ENCODE peak calls at places on chromosome 10, in nine cellular contexts. E is CD4-positive, alpha-beta memory T cell; B is thoracic aorta; H is heart left ventricle; O is fibroblast of lung; R is brain microvascular endothelial cell; U is suprapubic skin; F is dorsolateral prefrontal cortex; Y is A549. Q is an unnamed sample.

GRCh38 chr10:86821600-86821999 is 65.2 kb downstream of the BMPR1A start:
- DNase-seq in U (no peak), F (no peak), E (no peak), R (peak; percentile 23), H (no peak), B (no peak), Y (no peak), O (peak; percentile 69), Q (no peak)

GRCh38 chr10:119215371-119215770 is 8.0 kb downstream of the GRK5 start:
- DNase-seq in B (no peak), H (no peak), O (no peak), E (no peak), U (no peak), F (no peak), Y (no peak), R (no peak), Q (no peak)

GRCh38 chr10:47195274-47195885 is 104.6 kb upstream of the GDF10 start:
- DNase-seq in B (no peak), O (no peak), R (no peak), U (no peak), E (no peak), H (no peak), Y (no peak), F (no peak), Q (no peak)

GRCh38 chr10:127293640-127294039 is 97.2 kb upstream of the INSYN2A start:
- DNase-seq in O (no peak), U (no peak), E (peak; percentile 77), Y (no peak), R (no peak), B (no peak), H (no peak), F (no peak), Q (no peak)

GRCh38 chr10:62083868-62084267 is 182.4 kb downstream of the ARID5B start:
- DNase-seq in R (peak; percentile 85), H (peak; percentile 80), F (no peak), Y (no peak), U (no peak), O (peak; percentile 89), E (no peak), B (no peak), Q (peak; percentile 58)

GRCh38 chr10:31864834-31865518 is 63.7 kb downstream of the ARHGAP12 start:
- DNase-seq in U (no peak), Y (peak; percentile 23), O (peak; percentile 34), B (no peak), E (no peak), R (peak; percentile 12), H (no peak), F (no peak), Q (no peak)

GRCh38 chr10:72728462-72728861 is 36.5 kb downstream of the MCU start:
- DNase-seq in R (no peak), E (no peak), O (no peak), H (no peak), F (no peak), Y (no peak), U (no peak), B (no peak), Q (no peak)

GRCh38 chr10:16809074-16809718 is 8.0 kb downstream of the RSU1 start:
- DNase-seq in R (peak; percentile 66), E (peak; percentile 49), F (peak; percentile 35), U (no peak), Y (no peak), H (peak; percentile 37), O (peak; percentile 42), B (no peak), Q (no peak)

GRCh38 chr10:1454964-1455363 is 282.4 kb downstream of the ADARB2 start:
- DNase-seq in B (no peak), E (no peak), U (no peak), Y (no peak), H (no peak), F (no peak), R (no peak), O (no peak), Q (no peak)

GRCh38 chr10:1452777-1453176 is 284.5 kb downstream of the ADARB2 start:
- DNase-seq in H (no peak), Y (no peak), E (no peak), B (no peak), F (no peak), U (no peak), O (no peak), R (no peak), Q (no peak)

GRCh38 chr10:1451362-1451888 is 285.9 kb downstream of the ADARB2 start:
- DNase-seq in R (no peak), B (no peak), O (no peak), E (no peak), H (no peak), U (no peak), F (no peak), Y (no peak), Q (no peak)

GRCh38 chr10:1449806-1450205 is 287.5 kb downstream of the ADARB2 start:
- DNase-seq in Y (no peak), U (no peak), O (no peak), R (no peak), H (no peak), B (no peak), F (no peak), E (no peak), Q (no peak)

DNA sequence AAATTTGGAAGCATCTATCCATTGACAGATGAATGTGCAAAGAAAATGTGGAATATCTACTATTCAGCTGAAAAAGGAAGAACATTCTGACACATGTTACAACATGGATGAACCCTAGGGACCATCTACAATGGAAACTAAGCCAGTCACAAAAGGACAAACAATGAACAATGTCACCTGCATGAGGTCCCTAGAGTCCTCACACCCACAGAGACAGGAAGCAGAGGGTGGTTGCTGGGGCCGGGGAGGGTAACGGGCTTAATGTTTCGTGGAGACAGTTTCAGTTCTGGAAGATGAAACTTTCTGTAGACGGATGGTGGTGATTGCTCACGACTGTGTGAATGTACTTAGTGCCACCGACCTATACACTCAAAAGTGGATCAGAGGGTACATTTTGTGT is 282.9 kb downstream of the ADARB2 start:
- DNase-seq in R (no peak), O (no peak), Y (no peak), E (no peak), H (no peak), U (no peak), F (no peak), B (no peak), Q (no peak)
- H3K27ac ChIP-seq in R (no peak overlapping the region), O (no peak overlapping the region), Y (no peak overlapping the region), E (no peak overlapping the region), H (no peak overlapping the region), U (no peak overlapping the region), F (no peak overlapping the region), B (no peak overlapping the region), Q (no peak overlapping the region)

GRCh38 chr10:6148251-6148691 is 54.5 kb upstream of the PFKFB3 start:
- DNase-seq in Y (no peak), F (no peak), R (no peak), B (no peak), H (no peak), U (no peak), E (no peak), O (no peak), Q (no peak)

GRCh38 chr10:6153845-6154244 is 48.9 kb upstream of the PFKFB3 start:
- DNase-seq in Y (no peak), O (no peak), U (no peak), F (no peak), H (no peak), B (no peak), E (no peak), R (no peak), Q (no peak)

GRCh38 chr10:6154566-6154965 is 48.2 kb upstream of the PFKFB3 start:
- DNase-seq in O (no peak), F (no peak), H (no peak), E (no peak), Y (no peak), R (no peak), B (no peak), U (no peak), Q (no peak)

GRCh38 chr10:6148908-6149307 is 53.8 kb upstream of the PFKFB3 start:
- DNase-seq in Y (no peak), F (no peak), O (no peak), R (no peak), U (no peak), H (no peak), B (no peak), E (no peak), Q (no peak)

GRCh38 chr10:6151087-6151977 is 51.4 kb upstream of the PFKFB3 start:
- DNase-seq in R (peak; percentile 65), F (peak; percentile 22), U (no peak), H (peak; percentile 72), B (no peak), O (peak; percentile 75), E (peak; percentile 53), Y (peak; percentile 60), Q (no peak)
- H3K27ac ChIP-seq in R (no peak overlapping the region), F (peak overlapping the region; percentile 52), U (peak overlapping the region; percentile 42), H (peak overlapping the region; percentile 26), B (peak overlapping the region; percentile 58), O (peak overlapping the region; percentile 29), E (peak overlapping the region; percentile 1), Y (no peak overlapping the region), Q (no peak overlapping the region)

DNA sequence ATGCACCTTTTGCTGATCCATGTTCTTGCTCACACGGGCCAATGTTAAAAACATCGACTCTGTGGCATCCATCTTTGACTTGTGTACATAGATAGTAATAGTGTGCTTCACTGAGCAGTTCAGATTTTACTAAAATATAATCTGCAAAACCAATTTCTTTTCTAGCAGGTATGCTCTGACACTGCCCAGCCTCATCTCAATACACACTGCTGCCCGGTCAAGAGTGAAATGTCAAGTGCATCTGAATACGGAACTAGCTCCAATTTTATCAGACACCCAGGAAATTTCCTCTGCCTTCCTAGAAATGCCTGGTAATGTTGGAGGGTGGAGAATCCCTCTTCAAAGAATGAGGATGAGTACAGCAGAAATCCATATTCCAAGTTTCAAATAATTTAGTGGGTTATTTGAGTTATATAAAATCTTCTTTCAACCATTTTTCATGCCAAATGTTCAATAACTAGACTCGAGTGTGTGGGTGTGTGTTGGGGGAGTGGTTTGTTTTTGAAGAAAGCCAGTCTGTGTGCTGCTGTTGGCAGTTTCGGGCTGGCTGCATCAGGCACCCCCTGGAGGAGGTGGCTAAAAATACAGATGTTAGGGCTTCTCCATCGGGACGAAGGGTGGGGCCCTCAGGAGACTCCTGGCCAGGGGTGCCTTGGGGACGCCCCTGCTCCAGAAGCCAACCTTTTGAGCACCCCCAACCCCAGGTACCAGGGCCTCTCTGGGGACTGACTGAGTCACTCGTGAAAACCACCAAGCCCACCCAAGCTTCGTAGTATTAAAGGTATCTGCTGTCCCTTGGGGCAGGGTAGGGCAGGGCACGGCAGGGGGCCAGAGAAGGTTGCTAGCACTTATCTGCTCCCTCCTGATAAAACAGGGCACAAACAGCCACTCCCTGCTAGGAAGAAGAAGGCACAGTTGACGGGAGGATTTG is 15.4 kb downstream of the CTBP2 start:
- DNase-seq in O (peak; percentile 63), E (no peak), U (no peak), Y (peak; percentile 78), F (no peak), B (no peak), R (peak; percentile 74), H (no peak), Q (no peak)
- H3K27ac ChIP-seq in O (peak overlapping the region; percentile 35), E (no peak overlapping the region), U (no peak overlapping the region), Y (no peak overlapping the region), F (no peak overlapping the region), B (no peak overlapping the region), R (no peak overlapping the region), H (peak overlapping the region; percentile 28), Q (no peak overlapping the region)

DNA sequence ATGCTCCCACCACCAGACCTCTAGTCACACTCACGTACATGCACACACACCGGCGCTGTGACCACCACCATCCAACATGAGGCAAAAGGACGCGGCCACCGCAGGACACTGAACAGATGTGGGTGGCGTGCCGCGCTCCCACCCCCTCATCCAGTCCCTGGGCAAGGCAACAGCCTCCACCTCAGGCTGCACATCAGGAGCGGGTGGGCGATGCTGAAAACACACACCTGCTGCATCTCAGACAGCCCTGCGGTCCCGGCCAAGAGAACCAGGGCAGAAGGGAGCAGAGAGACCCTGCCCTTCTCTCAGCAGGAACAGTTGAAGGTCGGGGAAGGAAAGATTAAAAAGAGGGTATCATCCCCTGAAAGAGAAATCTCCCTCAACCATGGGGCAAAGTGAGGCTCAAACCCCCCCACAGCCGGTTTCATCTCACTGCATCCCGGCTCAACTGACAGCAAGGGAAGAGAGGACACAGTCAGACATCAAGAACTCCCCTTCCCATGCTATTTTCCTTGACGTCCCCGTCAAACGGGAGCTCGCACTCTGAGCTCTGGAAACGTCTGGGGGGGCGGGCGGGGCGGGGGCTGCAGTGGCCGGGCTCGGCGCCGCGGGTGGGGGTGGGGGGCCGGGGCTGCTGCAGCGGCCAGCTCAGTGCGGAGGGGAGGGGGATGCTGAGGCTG is 1.1 kb downstream of the CAMK2G start:
- DNase-seq in U (no peak), H (no peak), Y (no peak), R (no peak), O (no peak), F (no peak), B (no peak), E (no peak), Q (no peak)
- H3K27ac ChIP-seq in U (no peak overlapping the region), H (peak overlapping the region; percentile 77), Y (peak overlapping the region; percentile 76), R (no peak overlapping the region), O (no peak overlapping the region), F (peak overlapping the region; percentile 76), B (peak overlapping the region; percentile 73), E (peak overlapping the region; percentile 42), Q (no peak overlapping the region)

Q was measured in epithelial cell of prostate.